ENCODE peak calls at places on chromosome 10, in ten cellular contexts. R is cardiac fibroblast, A is astrocyte, S is NB4, D is tibial artery, T is HFF-Myc, Q is SK-N-SH, L is astrocyte of the spinal cord, C is bronchial epithelial cell, G is GM20000. W is an unnamed sample.

GRCh38 chr10:64430690-64431323 is 909.6 kb downstream of the REEP3 start:
- DNase-seq in Q (peak; percentile 6), S (peak; percentile 40), R (peak; percentile 22), L (peak; percentile 1), T (no peak), A (no peak), D (no peak), C (peak; percentile 5), G (no peak), W (no peak)

GRCh38 chr10:127937069-127937468 is 30.2 kb downstream of the PTPRE start:
- DNase-seq in C (peak; percentile 61), G (no peak), S (no peak), D (no peak), R (no peak), Q (no peak), A (no peak), T (no peak), L (no peak), W (no peak)

GRCh38 chr10:79454259-79454658 is 8.8 kb upstream of the ZCCHC24 start:
- DNase-seq in A (peak; percentile 73), C (peak; percentile 93), T (no peak), G (no peak), S (no peak), L (peak; percentile 52), R (peak; percentile 95), Q (no peak), D (peak; percentile 62), W (no peak)

GRCh38 chr10:59905066-59905734 is 1.2 kb downstream of the CCDC6 start:
- DNase-seq in S (peak; percentile 26), R (peak; percentile 27), T (no peak), D (peak; percentile 35), G (peak; percentile 80), Q (peak; percentile 70), C (peak; percentile 31), L (no peak), A (peak; percentile 16), W (peak; percentile 78)

GRCh38 chr10:119542990-119543813 is 683 bp upstream of the RGS10 start:
- DNase-seq in L (peak; percentile 50), T (no peak), G (peak; percentile 82), R (peak; percentile 48), D (peak; percentile 59), Q (peak; percentile 82), S (peak; percentile 86), A (peak; percentile 31), C (no peak), W (peak; percentile 83)

GRCh38 chr10:12333382-12334185 is 15.8 kb upstream of the CAMK1D start:
- DNase-seq in A (peak; percentile 98), D (peak; percentile 85), T (peak; percentile 68), L (peak; percentile 99), S (peak; percentile 83), R (peak; percentile 91), G (peak; percentile 59), C (peak; percentile 97), Q (peak; percentile 77), W (peak; percentile 68)

GRCh38 chr10:60916025-60916424 is 28.0 kb downstream of the RHOBTB1 start:
- DNase-seq in D (no peak), R (no peak), G (no peak), L (no peak), T (no peak), C (no peak), A (no peak), S (no peak), Q (no peak), W (no peak)

GRCh38 chr10:47346572-47347302 is 1.4 kb upstream of the RBP3 start:
- DNase-seq in D (no peak), A (no peak), T (peak; percentile 20), S (no peak), C (peak; percentile 9), R (peak; percentile 8), G (no peak), Q (no peak), L (no peak), W (no peak)

GRCh38 chr10:91162050-91162494 is 58.4 kb upstream of the PCGF5 start:
- DNase-seq in T (no peak), S (no peak), D (no peak), C (peak; percentile 35), G (no peak), Q (no peak), R (no peak), L (no peak), A (peak; percentile 12), W (peak; percentile 28)

GRCh38 chr10:47020491-47020890 is 109.3 kb downstream of the PTPN20 start:
- DNase-seq in S (peak; percentile 50), L (peak; percentile 9), A (peak; percentile 26), R (peak; percentile 10), D (peak; percentile 76), T (no peak), Q (no peak), C (peak; percentile 33), G (no peak), W (no peak)

GRCh38 chr10:93413252-93413689 is 68.9 kb downstream of the MYOF start:
- DNase-seq in T (no peak), R (peak; percentile 62), C (peak; percentile 52), L (no peak), A (no peak), Q (no peak), D (no peak), S (peak; percentile 90), G (no peak), W (no peak)

GRCh38 chr10:95459446-95459845 is 101.7 kb downstream of the SORBS1 start:
- DNase-seq in R (peak; percentile 17), Q (no peak), G (no peak), L (no peak), C (no peak), A (no peak), T (no peak), S (no peak), D (no peak), W (no peak)

GRCh38 chr10:132189016-132189415 is 2.3 kb downstream of the DPYSL4 start:
- DNase-seq in C (no peak), Q (no peak), S (no peak), G (no peak), T (no peak), D (no peak), L (no peak), A (no peak), R (no peak), W (no peak)

GRCh38 chr10:132187421-132188138 is 832 bp downstream of the DPYSL4 start:
- DNase-seq in C (no peak), A (no peak), T (no peak), L (no peak), G (no peak), D (no peak), R (no peak), Q (peak; percentile 73), S (no peak), W (no peak)

GRCh38 chr10:132192076-132192975 is 5.6 kb downstream of the DPYSL4 start:
- DNase-seq in L (no peak), A (no peak), G (no peak), R (no peak), S (no peak), D (no peak), T (no peak), Q (no peak), C (no peak), W (no peak)

GRCh38 chr10:132188331-132188730 is 1.6 kb downstream of the DPYSL4 start:
- DNase-seq in T (no peak), R (no peak), G (no peak), S (no peak), L (no peak), A (no peak), C (no peak), Q (no peak), D (no peak), W (no peak)

GRCh38 chr10:132189810-132190422 is 3.2 kb downstream of the DPYSL4 start:
- DNase-seq in S (no peak), C (no peak), A (no peak), L (no peak), T (no peak), R (no peak), G (no peak), Q (no peak), D (no peak), W (no peak)
- TF ChIP-seq CTCF in S (no peak), C (no peak), A (no peak), L (no peak), T (no peak), R (no peak), G (no peak), Q (no peak), D (no peak), W (no peak)

GRCh38 chr10:71064413-71065118 is 147.8 kb upstream of the UNC5B start:
- DNase-seq in Q (no peak), R (peak; percentile 7), A (peak; percentile 8), S (peak; percentile 15), C (no peak), D (no peak), G (peak; percentile 30), L (no peak), T (no peak), W (no peak)
- TF ChIP-seq CTCF in Q (peak; percentile 18), R (no peak), A (no peak), S (peak; percentile 25), C (peak; percentile 7), D (no peak), G (no peak), L (peak; percentile 5), T (no peak), W (no peak)

DNA sequence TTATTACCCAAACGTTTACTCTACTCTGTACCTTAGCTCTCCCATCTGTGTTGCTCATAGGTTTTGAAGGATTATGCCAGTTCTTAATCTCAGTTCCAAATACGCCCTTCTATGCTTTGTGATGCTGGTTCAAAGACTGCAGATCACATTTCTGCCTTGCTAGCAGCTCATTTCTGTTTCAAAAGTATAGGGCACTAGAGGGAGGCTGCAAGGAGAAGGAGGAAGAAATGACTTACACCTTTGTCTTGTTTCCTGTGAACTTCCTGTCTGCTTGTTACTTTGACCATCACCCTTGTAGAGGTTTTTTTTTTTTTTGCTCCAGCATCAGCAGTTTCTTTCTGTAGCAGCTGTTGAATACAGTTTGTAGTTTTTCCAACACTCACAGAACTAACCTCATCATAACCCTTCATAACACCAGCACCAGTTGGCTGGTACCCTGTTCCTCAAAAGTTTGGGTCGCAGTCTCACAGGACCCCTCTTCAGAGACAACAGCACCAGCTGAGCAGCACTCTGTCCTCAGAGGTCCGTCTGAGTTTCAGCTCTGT is 16.5 kb downstream of the SLK start:
- DNase-seq in S (peak; percentile 21), C (no peak), D (no peak), A (no peak), L (no peak), Q (no peak), G (peak; percentile 40), R (peak; percentile 22), T (no peak), W (peak; percentile 40)
- TF ChIP-seq CTCF in S (no peak), C (no peak), D (no peak), A (no peak), L (no peak), Q (no peak), G (no peak), R (no peak), T (no peak), W (no peak)

DNA sequence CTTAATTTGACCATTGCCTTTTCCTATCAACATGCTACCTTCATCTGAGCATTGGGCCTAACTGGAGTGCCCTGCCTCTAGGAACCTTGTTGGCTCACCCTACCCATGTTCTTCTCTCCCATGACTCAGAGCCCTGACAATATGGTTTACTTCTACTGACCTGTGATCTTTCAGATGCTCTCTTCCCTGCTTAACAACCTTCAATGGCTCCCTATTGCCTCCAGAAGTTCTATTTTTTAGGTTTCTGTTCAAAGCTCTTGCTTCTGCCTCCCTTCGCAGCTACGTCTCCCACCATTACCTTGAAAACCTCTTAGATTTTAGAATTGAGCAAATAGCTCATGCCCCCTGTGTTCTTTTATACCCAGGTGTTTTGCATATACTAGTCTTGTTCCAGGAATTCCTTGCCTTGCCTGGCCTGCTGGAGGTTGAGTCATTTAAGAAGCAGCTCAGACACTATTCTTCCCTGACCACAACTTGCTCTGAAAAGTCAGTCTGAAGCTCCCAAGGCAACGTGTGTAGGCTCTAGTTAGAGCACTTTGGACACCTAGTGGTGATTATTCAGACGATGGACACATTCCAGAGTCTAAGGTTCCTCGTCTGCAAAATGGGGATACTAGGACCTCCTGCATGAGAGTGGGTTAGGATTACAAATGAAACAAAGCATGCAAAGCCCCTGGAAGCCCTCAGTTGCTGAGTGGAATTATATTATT is 64.4 kb upstream of the EMX2 start:
- DNase-seq in T (peak; percentile 72), A (peak; percentile 86), S (peak; percentile 32), Q (no peak), D (no peak), C (peak; percentile 92), L (peak; percentile 72), R (peak; percentile 69), G (no peak), W (no peak)
- TF ChIP-seq CTCF in T (peak; percentile 21), A (no peak), S (peak; percentile 8), Q (no peak), D (no peak), C (peak; percentile 40), L (no peak), R (no peak), G (no peak), W (no peak)

W was measured in GM13976.